ENCODE peak calls at places on chromosomes 13 and 19, in ten cellular contexts. L is pancreas; K is psoas muscle; C is GM12865; S is AG04449; M is brain microvascular endothelial cell; J is CD8-positive, alpha-beta T cell; T is HFF-Myc; X is cardiac muscle cell; W is lower leg skin. O is an unnamed sample.

GRCh38 chr13:33644607-33645543 is 173.1 kb upstream of the RFC3 start:
- DNase-seq in L (no peak), K (peak), C (no peak), S (no peak), M (no peak), J (no peak), T (no peak), X (no peak), W (no peak), O (peak)

GRCh38 chr19:1018393-1018792 is 2.5 kb downstream of the TMEM259 start:
- DNase-seq in L (no peak), K (no peak), C (no peak), S (no peak), M (no peak), J (no peak), T (no peak), X (no peak), W (no peak), O (no peak)

GRCh38 chr13:49060698-49061387 is 85.1 kb downstream of the FNDC3A start:
- DNase-seq in L (no peak), K (no peak), C (no peak), S (no peak), M (no peak), J (no peak), T (no peak), X (no peak), W (no peak), O (peak)

GRCh38 chr13:19586904-19587634 is 25.7 kb upstream of the TPTE2 start:
- DNase-seq in L (no peak), K (peak), C (peak), S (no peak), M (no peak), J (peak), T (peak), X (no peak), W (no peak), O (no peak)

GRCh38 chr19:55255618-55256423 is 3.0 kb downstream of the PPP6R1 start:
- DNase-seq in L (no peak), K (no peak), C (peak), S (no peak), M (peak), J (peak), T (no peak), X (no peak), W (no peak), O (peak)

GRCh38 chr19:1746401-1747284 is 6.7 kb upstream of the ONECUT3 start:
- DNase-seq in L (no peak), K (no peak), C (peak), S (no peak), M (peak), J (no peak), T (no peak), X (no peak), W (no peak), O (peak)

GRCh38 chr13:50414640-50415039 is 399.4 kb downstream of the KCNRG start:
- DNase-seq in L (no peak), K (no peak), C (no peak), S (no peak), M (no peak), J (no peak), T (no peak), X (no peak), W (no peak), O (no peak)

GRCh38 chr19:46297700-46298476 is 1.0 kb downstream of the HIF3A start:
- DNase-seq in L (no peak), K (peak), C (no peak), S (no peak), M (no peak), J (no peak), T (no peak), X (no peak), W (peak), O (no peak)

GRCh38 chr19:39133431-39134270 is 8.1 kb downstream of the PAK4 start:
- DNase-seq in L (peak), K (no peak), C (no peak), S (no peak), M (no peak), J (no peak), T (no peak), X (peak), W (no peak), O (no peak)

GRCh38 chr19:32550666-32551065 is 30.3 kb upstream of the PDCD5 start:
- DNase-seq in L (no peak), K (no peak), C (no peak), S (no peak), M (no peak), J (no peak), T (no peak), X (no peak), W (no peak), O (no peak)

GRCh38 chr19:6100284-6100915 is 9.9 kb downstream of the RFX2 start:
- DNase-seq in L (no peak), K (peak), C (peak), S (no peak), M (no peak), J (no peak), T (no peak), X (no peak), W (no peak), O (no peak)

GRCh38 chr13:25432686-25433085 is 60.9 kb downstream of the ATP8A2 start:
- DNase-seq in L (no peak), K (no peak), C (no peak), S (no peak), M (no peak), J (no peak), T (no peak), X (no peak), W (no peak), O (no peak)

GRCh38 chr19:10379880-10380310 is 477 bp downstream of the TYK2 start:
- DNase-seq in L (no peak), K (no peak), C (no peak), S (no peak), M (no peak), J (no peak), T (no peak), X (no peak), W (no peak), O (no peak)

GRCh38 chr13:52103386-52103785 is 25.5 kb downstream of the NEK5 start:
- DNase-seq in L (no peak), K (no peak), C (no peak), S (no peak), M (no peak), J (no peak), T (no peak), X (no peak), W (no peak), O (no peak)

GRCh38 chr13:113275387-113275786 is 21.7 kb upstream of the LAMP1 start:
- DNase-seq in L (peak), K (peak), C (peak), S (no peak), M (peak), J (peak), T (peak), X (peak), W (no peak), O (peak)

DNA sequence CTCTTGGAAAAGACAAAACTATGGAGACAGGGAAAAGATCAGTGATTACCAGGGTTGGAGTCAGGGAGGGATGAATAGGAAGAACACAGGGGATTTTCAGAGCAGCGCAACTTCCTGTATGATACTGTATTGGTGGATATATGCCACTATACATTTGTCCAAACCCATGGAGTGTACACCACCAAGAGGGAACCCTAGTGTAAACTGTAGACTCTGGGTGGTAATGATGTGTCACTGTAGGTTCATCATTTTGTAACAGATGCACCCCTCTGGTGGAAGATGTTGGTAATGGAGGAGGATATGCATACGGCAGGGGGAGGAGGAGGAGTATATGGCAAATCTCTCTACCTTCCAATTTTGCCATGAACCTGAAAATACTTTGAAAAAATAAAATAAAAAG is 68.1 kb downstream of the UFM1 start:
- DNase-seq in L (no peak), K (no peak), C (peak), S (no peak), M (peak), J (no peak), T (peak), X (no peak), W (no peak), O (peak)
- TF ChIP-seq CTCF in L (no peak), K (peak), C (peak), S (peak), M (peak), J (no peak), T (peak), X (peak), W (no peak), O (peak)

DNA sequence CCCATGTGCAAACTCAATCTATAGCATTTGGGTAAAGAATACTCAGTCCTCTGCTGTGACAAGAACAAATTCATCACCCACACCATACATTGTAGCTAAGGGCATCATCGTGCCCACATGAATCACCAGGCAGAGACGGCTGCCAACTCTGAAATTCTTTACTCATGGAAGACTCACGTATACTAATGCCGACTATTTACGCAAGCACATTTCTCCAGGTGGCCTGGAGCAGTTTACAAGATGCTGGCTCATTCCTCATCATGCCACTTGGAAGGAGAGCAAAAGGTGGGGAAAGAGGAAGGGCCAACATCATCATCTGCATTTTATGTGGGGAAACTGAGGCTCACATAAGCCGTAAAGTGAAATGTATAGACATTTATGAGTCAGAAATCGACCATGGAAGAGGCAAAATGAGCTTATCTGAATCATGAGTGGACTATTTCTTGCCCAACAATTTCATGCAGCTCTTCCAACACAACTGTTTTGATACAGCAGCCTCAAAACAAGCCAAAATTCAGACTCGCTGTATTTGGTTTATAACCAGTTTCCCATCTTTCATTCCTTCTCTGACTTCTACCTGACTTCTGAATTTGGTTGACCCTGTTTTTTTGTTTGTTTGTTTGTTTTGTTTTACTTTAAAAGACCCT is 213.9 kb upstream of the SERP2 start:
- DNase-seq in L (no peak), K (no peak), C (no peak), S (no peak), M (no peak), J (no peak), T (no peak), X (no peak), W (peak), O (peak)
- H3K4me3 ChIP-seq in L (no peak), K (peak), C (no peak), S (no peak), M (no peak), J (no peak), T (no peak), X (no peak), W (no peak), O (no peak)

GRCh38 chr19:15195987-15196682 is 4.7 kb downstream of the NOTCH3 start:
- DNase-seq in L (peak), K (no peak), C (no peak), S (no peak), M (peak), J (no peak), T (no peak), X (peak), W (peak), O (peak)

GRCh38 chr19:15194938-15195337 is 5.9 kb downstream of the NOTCH3 start:
- DNase-seq in L (no peak), K (no peak), C (no peak), S (no peak), M (peak), J (no peak), T (no peak), X (no peak), W (no peak), O (peak)

GRCh38 chr19:15196683-15197005 is 4.2 kb downstream of the NOTCH3 start:
- DNase-seq in L (no peak), K (no peak), C (no peak), S (no peak), M (no peak), J (no peak), T (no peak), X (no peak), W (no peak), O (no peak)

GRCh38 chr19:15197275-15198005 is 3.4 kb downstream of the NOTCH3 start:
- DNase-seq in L (no peak), K (no peak), C (no peak), S (no peak), M (no peak), J (no peak), T (no peak), X (no peak), W (no peak), O (no peak)

DNA sequence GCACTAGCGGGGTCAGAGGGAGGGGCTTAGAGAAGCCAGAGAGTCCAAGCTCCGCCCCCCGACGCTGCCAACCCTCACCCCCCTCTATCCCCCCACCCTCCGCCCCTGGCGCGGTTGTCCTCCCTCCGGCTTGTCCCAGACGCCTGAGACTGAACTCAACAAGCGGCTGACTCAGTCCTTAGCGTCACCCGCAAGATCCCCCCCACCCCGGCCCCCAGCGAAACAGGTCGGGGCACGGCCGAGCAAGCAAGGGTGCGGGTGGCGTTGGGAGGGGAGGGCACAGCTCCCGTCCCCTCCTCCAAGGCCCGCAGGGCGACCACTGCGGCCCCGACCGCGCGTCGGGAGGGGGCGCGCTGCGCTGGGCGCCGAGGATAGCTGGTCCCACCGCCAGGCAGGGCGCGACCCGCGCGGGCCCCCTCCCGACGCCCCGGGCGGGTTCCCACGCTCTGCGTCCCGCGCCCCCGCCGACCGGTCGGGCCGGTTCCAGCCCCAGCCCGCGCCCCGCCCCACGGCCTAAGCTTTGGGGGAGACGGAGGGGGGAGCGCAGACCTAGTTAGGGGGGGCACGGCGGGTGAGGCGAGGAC is 5.3 kb downstream of the NOTCH3 start:
- DNase-seq in L (peak), K (peak), C (no peak), S (no peak), M (peak), J (no peak), T (no peak), X (peak), W (peak), O (peak)
- TF ChIP-seq CTCF in L (no peak), K (no peak), C (no peak), S (peak), M (peak), J (no peak), T (no peak), X (peak), W (no peak), O (peak)

DNA sequence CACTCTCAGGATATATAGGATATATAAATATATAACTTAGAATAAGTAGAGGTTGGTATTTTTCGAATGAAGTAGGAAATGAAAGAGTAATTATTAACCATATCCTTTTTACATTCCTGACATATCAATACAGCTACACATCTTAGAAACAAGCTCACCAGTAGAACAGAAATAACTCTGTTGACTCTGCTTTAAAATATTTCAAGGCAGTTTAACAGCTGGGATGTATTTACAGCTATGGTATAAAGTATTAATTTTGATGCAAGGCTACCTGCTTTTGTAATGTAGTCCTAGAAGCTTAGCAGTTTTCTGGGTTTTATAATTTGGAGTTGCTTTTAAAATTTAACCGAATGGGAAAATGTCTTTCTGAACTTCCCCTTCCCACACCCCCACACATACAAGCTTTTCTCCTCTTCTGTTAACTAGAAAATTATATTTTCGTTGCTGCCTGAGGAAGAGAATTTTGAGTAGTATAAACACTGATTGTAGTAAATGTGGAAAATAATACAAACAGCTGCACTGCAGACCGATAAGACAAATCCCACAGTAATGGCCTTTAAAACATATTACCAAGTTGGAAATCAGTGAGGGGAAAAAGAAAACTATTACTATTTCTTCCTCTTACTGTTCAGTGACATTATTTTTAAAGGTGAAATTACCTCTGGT is 147.7 kb downstream of the GGACT start:
- DNase-seq in L (no peak), K (no peak), C (no peak), S (peak), M (no peak), J (no peak), T (no peak), X (no peak), W (no peak), O (no peak)
- H3K4me3 ChIP-seq in L (no peak), K (no peak), C (no peak), S (no peak), M (no peak), J (no peak), T (no peak), X (no peak), W (no peak), O (no peak)

GRCh38 chr13:65613004-65613403 is 1617.1 kb downstream of the PCDH9 start:
- DNase-seq in L (no peak), K (no peak), C (no peak), S (no peak), M (no peak), J (no peak), T (no peak), X (no peak), W (no peak), O (no peak)
- TF ChIP-seq CTCF in L (no peak), K (no peak), C (peak), S (no peak), M (peak), J (no peak), T (peak), X (peak), W (no peak), O (no peak)

GRCh38 chr19:51002101-51002532 is 713 bp upstream of the KLK8 start:
- DNase-seq in L (no peak), K (no peak), C (no peak), S (no peak), M (no peak), J (no peak), T (no peak), X (no peak), W (no peak), O (no peak)
- H3K4me3 ChIP-seq in L (no peak), K (no peak), C (no peak), S (no peak), M (no peak), J (no peak), T (no peak), X (no peak), W (no peak), O (no peak)

DNA sequence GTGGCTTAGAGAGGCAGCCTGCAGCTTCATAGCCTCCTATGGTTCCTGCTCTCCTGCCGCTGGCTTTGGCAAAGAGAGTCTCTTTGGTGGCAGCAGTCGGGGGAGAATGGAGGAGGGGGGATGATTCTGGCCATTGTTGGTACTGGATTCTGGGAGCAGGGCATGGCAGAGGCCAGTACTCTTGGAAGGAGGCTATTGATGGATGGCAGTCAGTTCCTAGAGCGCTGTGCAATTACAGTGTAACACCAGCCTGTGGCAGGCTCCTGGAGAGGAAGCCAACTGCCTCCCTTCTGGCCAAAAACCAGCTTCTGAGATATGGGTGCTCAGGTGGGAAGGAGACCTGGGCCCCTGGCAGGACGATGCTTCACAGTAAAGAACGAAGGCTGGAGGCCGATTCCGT is 47.9 kb upstream of the TMTC4 start:
- DNase-seq in L (no peak), K (no peak), C (no peak), S (no peak), M (no peak), J (no peak), T (no peak), X (no peak), W (no peak), O (no peak)
- TF ChIP-seq CTCF in L (no peak), K (no peak), C (no peak), S (no peak), M (peak), J (no peak), T (no peak), X (no peak), W (no peak), O (no peak)

GRCh38 chr19:4061178-4061682 is 5.5 kb downstream of the ZBTB7A start:
- DNase-seq in L (peak), K (peak), C (peak), S (no peak), M (no peak), J (no peak), T (no peak), X (no peak), W (peak), O (peak)

GRCh38 chr19:4061683-4062575 is 4.8 kb downstream of the ZBTB7A start:
- DNase-seq in L (peak), K (peak), C (no peak), S (no peak), M (no peak), J (no peak), T (no peak), X (no peak), W (no peak), O (peak)

GRCh38 chr19:4059493-4059880 is 7.2 kb downstream of the ZBTB7A start:
- DNase-seq in L (no peak), K (no peak), C (no peak), S (no peak), M (no peak), J (no peak), T (no peak), X (no peak), W (no peak), O (no peak)

GRCh38 chr19:4059931-4060620 is 6.6 kb downstream of the ZBTB7A start:
- DNase-seq in L (no peak), K (peak), C (peak), S (no peak), M (no peak), J (peak), T (no peak), X (no peak), W (peak), O (peak)

DNA sequence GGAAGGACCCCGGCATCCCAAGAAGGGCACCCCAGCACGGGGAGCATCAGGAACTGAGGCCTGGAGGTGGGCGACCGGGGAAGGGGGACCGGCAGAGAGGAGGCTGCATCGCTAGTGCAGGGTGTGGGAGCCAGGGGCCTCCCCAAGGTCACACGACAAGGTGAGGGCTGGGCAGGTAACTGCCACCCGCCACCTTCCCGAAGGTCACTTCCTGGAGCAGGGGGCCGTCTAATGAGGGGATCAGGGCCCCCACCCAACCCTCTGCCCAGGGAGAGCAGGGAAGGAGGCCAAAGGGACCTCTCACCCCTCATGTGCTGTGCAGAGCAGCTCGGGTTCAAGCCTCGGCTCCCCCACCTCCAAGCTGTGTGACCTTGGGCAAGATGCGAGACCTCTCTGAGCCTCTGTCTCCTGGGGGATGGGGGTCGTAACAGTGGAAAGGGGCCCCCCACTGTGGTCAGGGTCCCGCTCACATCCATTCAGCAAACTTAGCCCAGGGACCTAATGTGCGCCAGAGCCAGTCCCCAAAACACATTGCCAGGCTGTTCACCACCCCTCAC is 6.0 kb downstream of the ZBTB7A start:
- DNase-seq in L (peak), K (no peak), C (no peak), S (no peak), M (no peak), J (no peak), T (no peak), X (no peak), W (no peak), O (no peak)
- H3K4me3 ChIP-seq in L (peak), K (peak), C (peak), S (no peak), M (no peak), J (peak), T (peak), X (no peak), W (no peak), O (peak)